ENCODE peak calls at places on chromosomes 6 and 20, in nine cellular contexts. One of them, this sample, is unnamed.

GRCh38 chr6:7073810-7074525 is 33.8 kb upstream of the RREB1 start:
- DNase-seq in GM23338: no peak
- DNase-seq in stimulated activated CD8-positive, alpha-beta memory T cell treated with anti-CD3 and anti-CD28 coated beads, Interleukin-4, amount 100 ng/mL, for 1 hour: no peak
- DNase-seq in M059J: no peak
- DNase-seq in stimulated activated CD4-positive, alpha-beta T cell treated with anti-CD3 and anti-CD28 coated beads, Interleukin-12 subunit alpha, Interleukin-12 subunit beta, amount 100 ng/mL, for 4 hours: peak; percentile 58
- DNase-seq in dorsolateral prefrontal cortex: no peak
- DNase-seq in kidney glomerular epithelial cell: no peak
- DNase-seq in Jurkat, Clone E6-1: no peak
- DNase-seq in epithelial cell of esophagus: no peak
- DNase-seq in this sample: no peak

GRCh38 chr6:16419636-16420331 is 181.4 kb downstream of the GMPR start:
- DNase-seq in kidney glomerular epithelial cell: no peak
- DNase-seq in Jurkat, Clone E6-1: no peak
- DNase-seq in dorsolateral prefrontal cortex: no peak
- DNase-seq in M059J: no peak
- DNase-seq in GM23338: no peak
- DNase-seq in stimulated activated CD8-positive, alpha-beta memory T cell treated with anti-CD3 and anti-CD28 coated beads, Interleukin-4, amount 100 ng/mL, for 1 hour: no peak
- DNase-seq in epithelial cell of esophagus: no peak
- DNase-seq in stimulated activated CD4-positive, alpha-beta T cell treated with anti-CD3 and anti-CD28 coated beads, Interleukin-12 subunit alpha, Interleukin-12 subunit beta, amount 100 ng/mL, for 4 hours: no peak
- DNase-seq in this sample: no peak

GRCh38 chr6:152380993-152381898 is 255.9 kb downstream of the SYNE1 start:
- DNase-seq in M059J: peak; percentile 99
- DNase-seq in epithelial cell of esophagus: peak; percentile 56
- DNase-seq in kidney glomerular epithelial cell: peak; percentile 94
- DNase-seq in GM23338: no peak
- DNase-seq in stimulated activated CD8-positive, alpha-beta memory T cell treated with anti-CD3 and anti-CD28 coated beads, Interleukin-4, amount 100 ng/mL, for 1 hour: no peak
- DNase-seq in dorsolateral prefrontal cortex: peak; percentile 76
- DNase-seq in Jurkat, Clone E6-1: no peak
- DNase-seq in stimulated activated CD4-positive, alpha-beta T cell treated with anti-CD3 and anti-CD28 coated beads, Interleukin-12 subunit alpha, Interleukin-12 subunit beta, amount 100 ng/mL, for 4 hours: no peak
- DNase-seq in this sample: peak; percentile 57

GRCh38 chr6:7424967-7425807 is 35.6 kb downstream of the RIOK1 start:
- DNase-seq in epithelial cell of esophagus: peak; percentile 93
- DNase-seq in dorsolateral prefrontal cortex: no peak
- DNase-seq in GM23338: peak; percentile 40
- DNase-seq in stimulated activated CD8-positive, alpha-beta memory T cell treated with anti-CD3 and anti-CD28 coated beads, Interleukin-4, amount 100 ng/mL, for 1 hour: no peak
- DNase-seq in M059J: peak; percentile 57
- DNase-seq in stimulated activated CD4-positive, alpha-beta T cell treated with anti-CD3 and anti-CD28 coated beads, Interleukin-12 subunit alpha, Interleukin-12 subunit beta, amount 100 ng/mL, for 4 hours: no peak
- DNase-seq in Jurkat, Clone E6-1: no peak
- DNase-seq in kidney glomerular epithelial cell: peak; percentile 70
- DNase-seq in this sample: no peak

GRCh38 chr6:105759946-105760345 is 326.2 kb upstream of the PRDM1 start:
- DNase-seq in epithelial cell of esophagus: peak; percentile 71
- DNase-seq in kidney glomerular epithelial cell: no peak
- DNase-seq in stimulated activated CD8-positive, alpha-beta memory T cell treated with anti-CD3 and anti-CD28 coated beads, Interleukin-4, amount 100 ng/mL, for 1 hour: no peak
- DNase-seq in Jurkat, Clone E6-1: no peak
- DNase-seq in M059J: peak; percentile 43
- DNase-seq in dorsolateral prefrontal cortex: no peak
- DNase-seq in stimulated activated CD4-positive, alpha-beta T cell treated with anti-CD3 and anti-CD28 coated beads, Interleukin-12 subunit alpha, Interleukin-12 subunit beta, amount 100 ng/mL, for 4 hours: no peak
- DNase-seq in GM23338: no peak
- DNase-seq in this sample: no peak

GRCh38 chr20:36130316-36130865 is 24.1 kb upstream of the EPB41L1 start:
- DNase-seq in epithelial cell of esophagus: no peak
- DNase-seq in Jurkat, Clone E6-1: no peak
- DNase-seq in GM23338: no peak
- DNase-seq in dorsolateral prefrontal cortex: no peak
- DNase-seq in kidney glomerular epithelial cell: no peak
- DNase-seq in M059J: no peak
- DNase-seq in stimulated activated CD4-positive, alpha-beta T cell treated with anti-CD3 and anti-CD28 coated beads, Interleukin-12 subunit alpha, Interleukin-12 subunit beta, amount 100 ng/mL, for 4 hours: no peak
- DNase-seq in stimulated activated CD8-positive, alpha-beta memory T cell treated with anti-CD3 and anti-CD28 coated beads, Interleukin-4, amount 100 ng/mL, for 1 hour: no peak
- DNase-seq in this sample: no peak

GRCh38 chr6:90490030-90490429 is 96.8 kb downstream of the MAP3K7 start:
- DNase-seq in stimulated activated CD4-positive, alpha-beta T cell treated with anti-CD3 and anti-CD28 coated beads, Interleukin-12 subunit alpha, Interleukin-12 subunit beta, amount 100 ng/mL, for 4 hours: no peak
- DNase-seq in M059J: no peak
- DNase-seq in kidney glomerular epithelial cell: no peak
- DNase-seq in epithelial cell of esophagus: no peak
- DNase-seq in GM23338: peak; percentile 86
- DNase-seq in dorsolateral prefrontal cortex: no peak
- DNase-seq in Jurkat, Clone E6-1: no peak
- DNase-seq in stimulated activated CD8-positive, alpha-beta memory T cell treated with anti-CD3 and anti-CD28 coated beads, Interleukin-4, amount 100 ng/mL, for 1 hour: no peak
- DNase-seq in this sample: no peak

GRCh38 chr20:37096415-37097039 is 730 bp upstream of the RBL1 start:
- DNase-seq in stimulated activated CD8-positive, alpha-beta memory T cell treated with anti-CD3 and anti-CD28 coated beads, Interleukin-4, amount 100 ng/mL, for 1 hour: no peak
- DNase-seq in epithelial cell of esophagus: no peak
- DNase-seq in Jurkat, Clone E6-1: peak; percentile 42
- DNase-seq in kidney glomerular epithelial cell: no peak
- DNase-seq in M059J: no peak
- DNase-seq in GM23338: no peak
- DNase-seq in stimulated activated CD4-positive, alpha-beta T cell treated with anti-CD3 and anti-CD28 coated beads, Interleukin-12 subunit alpha, Interleukin-12 subunit beta, amount 100 ng/mL, for 4 hours: no peak
- DNase-seq in dorsolateral prefrontal cortex: no peak
- DNase-seq in this sample: no peak

GRCh38 chr20:9270831-9271230 is 201.9 kb downstream of the PLCB4 start:
- DNase-seq in stimulated activated CD8-positive, alpha-beta memory T cell treated with anti-CD3 and anti-CD28 coated beads, Interleukin-4, amount 100 ng/mL, for 1 hour: no peak
- DNase-seq in kidney glomerular epithelial cell: no peak
- DNase-seq in GM23338: no peak
- DNase-seq in epithelial cell of esophagus: peak; percentile 10
- DNase-seq in M059J: peak; percentile 58
- DNase-seq in stimulated activated CD4-positive, alpha-beta T cell treated with anti-CD3 and anti-CD28 coated beads, Interleukin-12 subunit alpha, Interleukin-12 subunit beta, amount 100 ng/mL, for 4 hours: no peak
- DNase-seq in dorsolateral prefrontal cortex: no peak
- DNase-seq in Jurkat, Clone E6-1: no peak
- DNase-seq in this sample: no peak

GRCh38 chr20:62064788-62065668 is 653 bp downstream of the TAF4 start:
- DNase-seq in kidney glomerular epithelial cell: no peak
- DNase-seq in epithelial cell of esophagus: peak; percentile 24
- DNase-seq in M059J: no peak
- DNase-seq in stimulated activated CD8-positive, alpha-beta memory T cell treated with anti-CD3 and anti-CD28 coated beads, Interleukin-4, amount 100 ng/mL, for 1 hour: no peak
- DNase-seq in stimulated activated CD4-positive, alpha-beta T cell treated with anti-CD3 and anti-CD28 coated beads, Interleukin-12 subunit alpha, Interleukin-12 subunit beta, amount 100 ng/mL, for 4 hours: no peak
- DNase-seq in dorsolateral prefrontal cortex: no peak
- DNase-seq in Jurkat, Clone E6-1: no peak
- DNase-seq in GM23338: no peak
- DNase-seq in this sample: no peak

GRCh38 chr20:57904706-57905105 is 194.9 kb upstream of the PMEPA1 start:
- DNase-seq in stimulated activated CD4-positive, alpha-beta T cell treated with anti-CD3 and anti-CD28 coated beads, Interleukin-12 subunit alpha, Interleukin-12 subunit beta, amount 100 ng/mL, for 4 hours: no peak
- DNase-seq in kidney glomerular epithelial cell: no peak
- DNase-seq in GM23338: no peak
- DNase-seq in M059J: no peak
- DNase-seq in Jurkat, Clone E6-1: no peak
- DNase-seq in epithelial cell of esophagus: peak; percentile 55
- DNase-seq in dorsolateral prefrontal cortex: no peak
- DNase-seq in stimulated activated CD8-positive, alpha-beta memory T cell treated with anti-CD3 and anti-CD28 coated beads, Interleukin-4, amount 100 ng/mL, for 1 hour: no peak
- DNase-seq in this sample: no peak

GRCh38 chr6:9405369-9405768 is 970.0 kb upstream of the SLC35B3 start:
- DNase-seq in stimulated activated CD4-positive, alpha-beta T cell treated with anti-CD3 and anti-CD28 coated beads, Interleukin-12 subunit alpha, Interleukin-12 subunit beta, amount 100 ng/mL, for 4 hours: no peak
- DNase-seq in dorsolateral prefrontal cortex: no peak
- DNase-seq in Jurkat, Clone E6-1: no peak
- DNase-seq in stimulated activated CD8-positive, alpha-beta memory T cell treated with anti-CD3 and anti-CD28 coated beads, Interleukin-4, amount 100 ng/mL, for 1 hour: no peak
- DNase-seq in epithelial cell of esophagus: peak; percentile 91
- DNase-seq in M059J: peak; percentile 98
- DNase-seq in kidney glomerular epithelial cell: peak; percentile 75
- DNase-seq in GM23338: no peak
- DNase-seq in this sample: no peak

GRCh38 chr6:1946583-1946982 is 298.8 kb downstream of the GMDS start:
- DNase-seq in dorsolateral prefrontal cortex: no peak
- DNase-seq in epithelial cell of esophagus: peak; percentile 52
- DNase-seq in kidney glomerular epithelial cell: no peak
- DNase-seq in Jurkat, Clone E6-1: no peak
- DNase-seq in GM23338: no peak
- DNase-seq in stimulated activated CD8-positive, alpha-beta memory T cell treated with anti-CD3 and anti-CD28 coated beads, Interleukin-4, amount 100 ng/mL, for 1 hour: no peak
- DNase-seq in stimulated activated CD4-positive, alpha-beta T cell treated with anti-CD3 and anti-CD28 coated beads, Interleukin-12 subunit alpha, Interleukin-12 subunit beta, amount 100 ng/mL, for 4 hours: no peak
- DNase-seq in M059J: no peak
- DNase-seq in this sample: no peak

GRCh38 chr20:2652724-2653510 is 485 bp downstream of the NOP56 start:
- DNase-seq in dorsolateral prefrontal cortex: peak; percentile 36
- DNase-seq in stimulated activated CD8-positive, alpha-beta memory T cell treated with anti-CD3 and anti-CD28 coated beads, Interleukin-4, amount 100 ng/mL, for 1 hour: peak; percentile 17
- DNase-seq in M059J: no peak
- DNase-seq in GM23338: peak; percentile 37
- DNase-seq in epithelial cell of esophagus: no peak
- DNase-seq in stimulated activated CD4-positive, alpha-beta T cell treated with anti-CD3 and anti-CD28 coated beads, Interleukin-12 subunit alpha, Interleukin-12 subunit beta, amount 100 ng/mL, for 4 hours: peak; percentile 53
- DNase-seq in kidney glomerular epithelial cell: no peak
- DNase-seq in Jurkat, Clone E6-1: peak; percentile 41
- DNase-seq in this sample: peak; percentile 71

GRCh38 chr20:2327620-2328555 is 32.1 kb downstream of the TGM3 start:
- DNase-seq in stimulated activated CD8-positive, alpha-beta memory T cell treated with anti-CD3 and anti-CD28 coated beads, Interleukin-4, amount 100 ng/mL, for 1 hour: no peak
- DNase-seq in Jurkat, Clone E6-1: no peak
- DNase-seq in stimulated activated CD4-positive, alpha-beta T cell treated with anti-CD3 and anti-CD28 coated beads, Interleukin-12 subunit alpha, Interleukin-12 subunit beta, amount 100 ng/mL, for 4 hours: no peak
- DNase-seq in M059J: no peak
- DNase-seq in epithelial cell of esophagus: no peak
- DNase-seq in kidney glomerular epithelial cell: no peak
- DNase-seq in GM23338: no peak
- DNase-seq in dorsolateral prefrontal cortex: no peak
- DNase-seq in this sample: no peak

GRCh38 chr6:28001751-28002150 is 44.7 kb downstream of the OR2B6 start:
- DNase-seq in dorsolateral prefrontal cortex: no peak
- DNase-seq in epithelial cell of esophagus: no peak
- DNase-seq in M059J: no peak
- DNase-seq in GM23338: no peak
- DNase-seq in Jurkat, Clone E6-1: no peak
- DNase-seq in stimulated activated CD4-positive, alpha-beta T cell treated with anti-CD3 and anti-CD28 coated beads, Interleukin-12 subunit alpha, Interleukin-12 subunit beta, amount 100 ng/mL, for 4 hours: no peak
- DNase-seq in stimulated activated CD8-positive, alpha-beta memory T cell treated with anti-CD3 and anti-CD28 coated beads, Interleukin-4, amount 100 ng/mL, for 1 hour: no peak
- DNase-seq in kidney glomerular epithelial cell: no peak
- DNase-seq in this sample: no peak

GRCh38 chr6:153024401-153025017 is 22.0 kb upstream of the MTRF1L start:
- DNase-seq in GM23338: peak; percentile 87
- DNase-seq in epithelial cell of esophagus: peak; percentile 72
- DNase-seq in kidney glomerular epithelial cell: peak; percentile 69
- DNase-seq in dorsolateral prefrontal cortex: no peak
- DNase-seq in stimulated activated CD4-positive, alpha-beta T cell treated with anti-CD3 and anti-CD28 coated beads, Interleukin-12 subunit alpha, Interleukin-12 subunit beta, amount 100 ng/mL, for 4 hours: peak; percentile 20
- DNase-seq in M059J: peak; percentile 66
- DNase-seq in Jurkat, Clone E6-1: peak; percentile 54
- DNase-seq in stimulated activated CD8-positive, alpha-beta memory T cell treated with anti-CD3 and anti-CD28 coated beads, Interleukin-4, amount 100 ng/mL, for 1 hour: no peak
- DNase-seq in this sample: peak; percentile 23

GRCh38 chr20:35700625-35701148 is 1.5 kb downstream of the ROMO1 start:
- DNase-seq in M059J: no peak
- DNase-seq in epithelial cell of esophagus: peak; percentile 15
- DNase-seq in stimulated activated CD4-positive, alpha-beta T cell treated with anti-CD3 and anti-CD28 coated beads, Interleukin-12 subunit alpha, Interleukin-12 subunit beta, amount 100 ng/mL, for 4 hours: no peak
- DNase-seq in stimulated activated CD8-positive, alpha-beta memory T cell treated with anti-CD3 and anti-CD28 coated beads, Interleukin-4, amount 100 ng/mL, for 1 hour: no peak
- DNase-seq in kidney glomerular epithelial cell: no peak
- DNase-seq in Jurkat, Clone E6-1: no peak
- DNase-seq in GM23338: peak; percentile 27
- DNase-seq in dorsolateral prefrontal cortex: no peak
- DNase-seq in this sample: no peak